ENCODE peak calls at places on chromosomes 2 and 18, in seven cellular contexts. N is HFF-Myc, B is fibroblast of mammary gland, T is coronary artery, G is natural killer cell, L is mammary epithelial cell, R is endothelial cell. W is an unnamed sample.

GRCh38 chr2:103169856-103170255 is 408.0 kb downstream of the TMEM182 start:
- DNase-seq in L (no peak), B (no peak), R (no peak), T (no peak), G (no peak), N (no peak), W (no peak)

GRCh38 chr2:72917138-72917874 is at the start of gene EMX1:
- DNase-seq in B (no peak), T (no peak), G (no peak), L (peak; percentile 77), N (no peak), R (peak; percentile 59), W (no peak)

GRCh38 chr2:64225491-64225890 is 81.3 kb upstream of the PELI1 start:
- DNase-seq in R (no peak), N (no peak), L (peak; percentile 62), T (no peak), B (peak; percentile 54), G (no peak), W (no peak)

GRCh38 chr2:238493880-238494572 is 67.3 kb downstream of the ASB1 start:
- DNase-seq in R (no peak), T (no peak), L (no peak), N (no peak), B (no peak), G (no peak), W (no peak)

GRCh38 chr2:138742446-138743057 is 37.6 kb downstream of the NXPH2 start:
- DNase-seq in G (no peak), T (no peak), N (no peak), L (no peak), R (no peak), B (no peak), W (no peak)

GRCh38 chr2:74834806-74835755 is 1.2 kb downstream of the HK2 start:
- DNase-seq in G (no peak), B (peak; percentile 48), R (peak; percentile 62), N (no peak), L (peak; percentile 66), T (no peak), W (no peak)

GRCh38 chr2:195395351-195395750 is 261.7 kb upstream of the SLC39A10 start:
- DNase-seq in T (no peak), R (no peak), G (no peak), N (no peak), B (no peak), L (no peak), W (no peak)

GRCh38 chr2:27400348-27401135 is 8.8 kb downstream of the PPM1G start:
- DNase-seq in B (no peak), L (no peak), G (no peak), T (no peak), R (no peak), N (no peak), W (no peak)

GRCh38 chr2:88201811-88202169 is 31.6 kb downstream of the THNSL2 start:
- DNase-seq in B (no peak), R (no peak), T (no peak), G (no peak), L (no peak), N (no peak), W (no peak)

GRCh38 chr2:14866953-14867352 is 234.4 kb downstream of the LRATD1 start:
- DNase-seq in G (no peak), B (no peak), N (no peak), L (no peak), T (no peak), R (no peak), W (no peak)

GRCh38 chr18:21599585-21600525 is 649 bp downstream of the ESCO1 start:
- DNase-seq in G (no peak), L (no peak), T (no peak), R (peak; percentile 65), B (no peak), N (peak; percentile 2), W (no peak)

GRCh38 chr2:74197049-74197448 is 1.4 kb upstream of the MTHFD2 start:
- DNase-seq in B (no peak), T (no peak), L (no peak), G (no peak), R (no peak), N (no peak), W (no peak)

GRCh38 chr2:173957517-173957916 is 7.7 kb downstream of the SP3 start:
- DNase-seq in G (no peak), L (no peak), B (no peak), T (no peak), R (no peak), N (no peak), W (no peak)

GRCh38 chr2:15674637-15675455 is 83.2 kb downstream of the DDX1 start:
- DNase-seq in G (no peak), L (peak; percentile 83), R (no peak), N (no peak), T (no peak), B (peak; percentile 7), W (no peak)

GRCh38 chr18:10727477-10727876 is 201.7 kb downstream of the NAPG start:
- DNase-seq in G (no peak), R (no peak), T (no peak), B (peak; percentile 5), L (no peak), N (no peak), W (no peak)

GRCh38 chr2:86821306-86821705 is 30.6 kb upstream of the CD8A start:
- DNase-seq in G (no peak), N (no peak), T (no peak), B (no peak), L (no peak), R (no peak), W (no peak)

GRCh38 chr2:86815616-86816015 is 24.9 kb upstream of the CD8A start:
- DNase-seq in L (no peak), T (no peak), B (no peak), N (no peak), R (no peak), G (no peak), W (no peak)

GRCh38 chr2:86821842-86822241 is 31.1 kb upstream of the CD8A start:
- DNase-seq in B (no peak), G (no peak), L (peak; percentile 65), T (no peak), N (no peak), R (no peak), W (no peak)

GRCh38 chr2:86818967-86819366 is 28.3 kb upstream of the CD8A start:
- DNase-seq in N (no peak), R (no peak), L (no peak), T (no peak), B (no peak), G (no peak), W (no peak)

DNA sequence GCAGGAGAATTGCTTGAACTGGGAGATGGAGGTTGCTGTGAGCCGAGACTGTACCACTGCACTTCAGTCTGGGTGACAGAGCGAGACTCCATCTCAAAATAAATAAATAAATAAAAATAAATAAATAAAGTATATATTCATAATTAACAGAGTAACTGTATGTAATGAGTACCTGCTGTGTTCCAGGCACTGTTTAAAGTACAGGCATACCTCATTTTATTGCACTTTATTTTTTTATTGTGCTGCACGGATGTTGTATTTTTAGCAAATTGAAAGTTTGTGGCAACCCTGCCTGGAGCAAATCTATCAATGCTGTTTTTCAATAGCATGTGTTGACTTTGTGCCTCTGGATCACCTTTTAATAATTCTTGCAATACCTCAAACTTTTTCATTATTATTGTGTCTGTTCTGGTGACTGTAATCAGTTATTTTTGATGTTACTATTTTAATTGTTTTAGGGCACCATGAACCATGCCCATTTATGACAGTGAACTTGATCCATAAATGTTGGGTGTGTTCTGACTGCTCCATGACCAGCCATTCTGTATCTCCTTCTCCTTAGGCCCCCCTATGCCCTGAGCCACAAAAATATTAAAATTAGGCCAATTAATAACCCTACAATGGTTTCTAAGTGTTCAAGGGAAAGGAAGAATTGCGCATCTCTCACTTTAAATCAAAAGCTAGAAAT is 27.5 kb upstream of the CD8A start:
- DNase-seq in L (no peak), T (no peak), G (no peak), N (no peak), R (no peak), B (no peak), W (no peak)
- TF ChIP-seq CTCF in L (no peak), T (no peak), G (no peak), N (no peak), R (no peak), B (no peak), W (no peak)

DNA sequence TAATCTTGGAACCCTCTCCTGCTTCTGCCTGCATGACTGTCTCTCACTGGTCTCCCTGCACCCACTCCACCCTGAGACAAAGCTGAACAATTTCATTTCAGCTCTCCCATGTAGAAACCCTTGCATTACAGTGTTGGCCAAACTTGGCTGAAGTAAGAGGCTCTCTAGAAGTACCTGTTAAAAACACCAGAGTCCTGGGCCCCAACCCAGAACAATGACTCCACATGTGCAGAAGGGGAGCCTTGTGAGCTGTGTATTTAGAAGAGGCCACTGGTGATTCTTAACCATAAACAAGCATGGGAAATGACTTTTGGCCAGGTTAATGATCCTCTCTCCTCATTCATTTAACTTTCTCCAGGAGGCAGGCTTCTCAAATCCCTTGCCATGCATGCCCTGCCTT is 254.8 kb downstream of the SETBP1 start:
- DNase-seq in N (no peak), B (no peak), R (no peak), G (no peak), L (no peak), T (no peak), W (no peak)
- TF ChIP-seq CTCF in N (no peak), B (no peak), R (no peak), G (no peak), L (no peak), T (no peak), W (no peak)

GRCh38 chr2:202035089-202035940 is 1.7 kb downstream of the FZD7 start:
- DNase-seq in L (peak; percentile 58), N (no peak), R (peak; percentile 70), G (peak; percentile 22), T (peak; percentile 76), B (peak; percentile 74), W (no peak)
- TF ChIP-seq CTCF in L (peak; percentile 60), N (peak; percentile 67), R (peak; percentile 45), G (no peak), T (peak; percentile 25), B (peak; percentile 49), W (peak; percentile 81)

GRCh38 chr2:44171018-44171417 is 2.3 kb downstream of the PPM1B start:
- DNase-seq in L (peak; percentile 60), B (peak; percentile 65), R (no peak), N (no peak), G (no peak), T (no peak), W (peak; percentile 21)
- TF ChIP-seq CTCF in L (no peak), B (no peak), R (no peak), N (no peak), G (no peak), T (no peak), W (no peak)

DNA sequence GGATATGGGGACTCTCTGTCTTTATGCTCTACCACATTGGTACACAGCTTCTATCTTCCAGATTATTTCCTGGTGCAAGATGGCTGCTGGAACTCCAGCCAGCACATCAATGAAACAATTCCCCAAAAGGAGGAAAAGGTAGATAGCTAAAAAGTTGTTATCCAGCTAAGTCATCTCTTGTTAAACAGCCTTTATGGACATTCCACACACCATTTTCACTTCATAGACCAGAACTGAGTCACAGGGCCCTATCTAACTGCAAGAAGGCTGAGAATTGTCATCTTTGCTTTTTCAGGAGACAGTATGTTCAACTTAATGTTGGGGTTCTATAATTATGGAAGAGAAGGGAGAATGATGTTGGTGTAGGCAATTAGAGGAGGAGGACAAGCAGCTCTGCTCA is 133.3 kb upstream of the NOSTRIN start:
- DNase-seq in N (no peak), B (no peak), L (no peak), G (no peak), T (no peak), R (no peak), W (peak; percentile 14)
- TF ChIP-seq CTCF in N (no peak), B (no peak), L (no peak), G (no peak), T (no peak), R (no peak), W (no peak)

W was measured in AG04449.